ENCODE peak calls at places on chromosomes 2 and 18, in five cellular contexts. M is tibial artery, A is body of pancreas, G is lung, E is aorta. H is an unnamed sample.

GRCh38 chr2:99159594-99159993 is 4.8 kb downstream of the LIPT1 start:
- DNase-seq in M (no peak), A (no peak), G (no peak), E (no peak), H (no peak)

GRCh38 chr2:207474871-207475485 is 54.8 kb upstream of the CREB1 start:
- DNase-seq in M (no peak), A (peak; percentile 28), G (peak; percentile 44), E (no peak), H (peak; percentile 68)

GRCh38 chr18:79585395-79586370 is 93.9 kb upstream of the CTDP1 start:
- DNase-seq in M (no peak), A (peak; percentile 2), G (no peak), E (peak; percentile 57), H (no peak)

GRCh38 chr2:46002507-46002883 is 294.7 kb upstream of the EPAS1 start:
- DNase-seq in M (no peak), A (no peak), G (peak; percentile 65), E (no peak), H (no peak)

GRCh38 chr2:152730591-152731333 is 12.3 kb downstream of the ARL6IP6 start:
- DNase-seq in M (no peak), A (no peak), G (no peak), E (no peak), H (no peak)

GRCh38 chr2:17231425-17231965 is 286.7 kb downstream of the RAD51AP2 start:
- DNase-seq in M (no peak), A (no peak), G (no peak), E (no peak), H (no peak)

GRCh38 chr2:162073776-162074578 is at the start of gene DPP4:
- DNase-seq in M (peak; percentile 21), A (peak; percentile 82), G (peak; percentile 53), E (no peak), H (no peak)

GRCh38 chr18:1393929-1394328 is 489.3 kb downstream of the ADCYAP1 start:
- DNase-seq in M (no peak), A (no peak), G (no peak), E (no peak), H (no peak)

GRCh38 chr2:148554459-148555247 is 89.9 kb upstream of the EPC2 start:
- DNase-seq in M (no peak), A (no peak), G (no peak), E (no peak), H (no peak)

GRCh38 chr18:34787931-34788532 is 77.9 kb downstream of the DTNA start:
- DNase-seq in M (no peak), A (peak; percentile 49), G (peak; percentile 32), E (no peak), H (no peak)

GRCh38 chr2:233424028-233424951 is 70.0 kb downstream of the DGKD start:
- DNase-seq in M (peak; percentile 76), A (no peak), G (peak; percentile 75), E (no peak), H (no peak)

DNA sequence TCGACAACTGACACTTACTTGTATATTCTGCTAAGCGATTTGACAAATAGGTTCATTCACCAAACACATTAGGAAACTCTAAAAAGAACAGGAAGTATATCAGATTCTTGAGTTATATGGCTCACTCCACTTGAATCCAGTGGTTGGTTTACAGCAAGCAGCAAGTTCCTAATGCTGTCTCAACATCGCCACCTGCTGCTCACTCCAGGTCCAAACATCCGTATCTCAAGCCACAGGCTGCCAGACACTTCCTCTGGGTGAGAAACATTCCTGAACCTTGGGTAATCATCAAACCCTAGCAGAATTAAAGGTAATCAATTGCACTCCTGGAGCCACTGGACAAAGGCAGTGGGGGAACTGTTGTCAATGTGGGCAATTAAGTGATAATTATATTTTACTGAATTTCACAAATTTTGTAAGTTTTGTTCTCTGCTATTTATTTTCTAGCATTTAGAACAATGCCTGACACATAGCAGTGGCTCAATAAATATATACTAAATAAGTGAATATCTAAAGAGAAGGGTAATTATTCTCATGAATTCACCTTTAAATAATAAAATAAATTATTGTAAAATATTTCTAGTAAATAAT is 107.1 kb upstream of the TTN start:
- DNase-seq in M (peak; percentile 84), A (peak; percentile 91), G (peak; percentile 80), E (peak; percentile 93), H (peak; percentile 81)
- H3K4me3 ChIP-seq in M (no peak overlapping the region), A (no peak overlapping the region), G (no peak overlapping the region), E (no peak overlapping the region), H (no peak overlapping the region)

GRCh38 chr2:951224-952006 is 766 bp downstream of the SNTG2 start:
- DNase-seq in M (no peak), A (no peak), G (no peak), E (no peak), H (no peak)
- H3K4me3 ChIP-seq in M (peak overlapping the region; percentile 58), A (peak overlapping the region; percentile 23), G (no peak overlapping the region), E (no peak overlapping the region), H (no peak overlapping the region)

DNA sequence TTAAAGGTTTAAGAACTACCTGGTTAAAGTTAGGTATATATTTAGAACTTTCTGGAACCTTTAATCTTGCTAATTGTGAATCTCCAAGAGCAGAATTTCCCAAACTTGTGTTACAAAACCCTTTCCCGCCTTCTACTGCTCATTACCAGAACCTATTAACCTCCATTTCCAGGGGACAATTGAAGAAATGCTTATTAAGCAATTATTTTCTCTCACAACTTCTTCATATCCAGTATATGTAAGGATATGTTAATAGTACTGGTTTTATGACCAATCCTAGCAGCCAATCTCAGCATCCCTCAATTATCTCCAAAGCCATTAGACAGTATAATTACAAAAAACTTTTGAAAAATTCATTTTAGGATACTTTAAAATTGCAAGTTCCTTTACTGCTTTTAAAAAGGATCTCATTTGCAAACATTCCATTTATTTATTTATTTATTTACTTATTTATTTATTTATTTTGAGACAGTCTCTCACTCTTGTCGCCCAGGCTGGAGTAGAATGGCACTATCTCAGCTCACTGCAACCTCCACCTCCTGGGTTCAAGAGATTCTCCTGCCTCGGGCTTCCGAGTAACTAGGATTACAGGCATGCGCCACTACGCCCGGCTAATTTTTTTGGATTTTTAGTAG is 3.7 kb downstream of the GFPT1 start:
- DNase-seq in M (no peak), A (no peak), G (no peak), E (no peak), H (no peak)
- H3K4me3 ChIP-seq in M (no peak overlapping the region), A (no peak overlapping the region), G (no peak overlapping the region), E (no peak overlapping the region), H (no peak overlapping the region)

DNA sequence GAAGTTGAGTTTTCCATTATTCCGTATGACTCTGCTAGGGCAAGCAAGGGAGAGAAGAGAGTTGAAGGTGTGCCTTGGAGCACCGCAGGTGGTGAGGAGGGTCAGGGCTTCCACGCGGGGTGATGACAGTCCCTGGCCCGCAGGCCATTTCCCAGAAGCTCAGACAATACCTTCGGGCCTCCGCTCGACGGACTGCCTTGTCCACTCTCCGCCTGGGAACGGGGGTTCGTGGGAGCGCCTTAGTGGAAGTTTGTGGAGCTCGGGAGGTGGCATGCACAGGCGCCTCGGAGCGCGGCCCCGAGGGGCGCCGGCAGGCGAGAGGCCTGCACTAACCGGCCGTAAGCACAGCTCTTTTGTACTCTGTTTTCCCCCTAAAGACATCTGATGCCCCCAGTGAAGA is 69.8 kb downstream of the ARHGEF33 start:
- DNase-seq in M (no peak), A (no peak), G (no peak), E (no peak), H (no peak)
- H3K4me3 ChIP-seq in M (peak overlapping the region; percentile 60), A (no peak overlapping the region), G (no peak overlapping the region), E (no peak overlapping the region), H (no peak overlapping the region)

H was measured in SJCRH30.